ENCODE peak calls at places on chromosomes 5 and 9, in eight cellular contexts. One of them, this sample, is unnamed.

GRCh38 chr5:43646997-43647396 is 44.0 kb downstream of the NNT start:
- DNase-seq in K562: no peak
- DNase-seq in stomach: no peak
- DNase-seq in lower leg skin: no peak
- DNase-seq in suprapubic skin: no peak
- DNase-seq in body of pancreas: no peak
- DNase-seq in uterus: no peak
- DNase-seq in H54: no peak
- DNase-seq in this sample: no peak

GRCh38 chr5:54547711-54548250 is 30.2 kb downstream of the SNX18 start:
- DNase-seq in lower leg skin: peak
- DNase-seq in K562: no peak
- DNase-seq in stomach: no peak
- DNase-seq in uterus: peak
- DNase-seq in body of pancreas: no peak
- DNase-seq in H54: no peak
- DNase-seq in suprapubic skin: peak
- DNase-seq in this sample: no peak

GRCh38 chr5:164868761-164869160 is 1363.3 kb downstream of the MAT2B start:
- DNase-seq in H54: no peak
- DNase-seq in body of pancreas: no peak
- DNase-seq in suprapubic skin: no peak
- DNase-seq in K562: no peak
- DNase-seq in uterus: no peak
- DNase-seq in stomach: no peak
- DNase-seq in lower leg skin: no peak
- DNase-seq in this sample: no peak

GRCh38 chr5:5313081-5313736 is 109.3 kb upstream of the ICE1 start:
- DNase-seq in uterus: no peak
- DNase-seq in lower leg skin: no peak
- DNase-seq in K562: no peak
- DNase-seq in H54: no peak
- DNase-seq in suprapubic skin: no peak
- DNase-seq in stomach: no peak
- DNase-seq in body of pancreas: no peak
- DNase-seq in this sample: no peak

GRCh38 chr5:40521108-40521785 is 158.5 kb upstream of the PTGER4 start:
- DNase-seq in suprapubic skin: no peak
- DNase-seq in K562: no peak
- DNase-seq in stomach: no peak
- DNase-seq in body of pancreas: no peak
- DNase-seq in H54: no peak
- DNase-seq in lower leg skin: no peak
- DNase-seq in uterus: no peak
- DNase-seq in this sample: no peak

GRCh38 chr9:3455088-3455487 is 70.7 kb downstream of the RFX3 start:
- DNase-seq in K562: no peak
- DNase-seq in lower leg skin: no peak
- DNase-seq in suprapubic skin: no peak
- DNase-seq in stomach: no peak
- DNase-seq in body of pancreas: no peak
- DNase-seq in uterus: no peak
- DNase-seq in H54: no peak
- DNase-seq in this sample: no peak

GRCh38 chr9:33117306-33117705 is 40.8 kb upstream of the SMU1 start:
- DNase-seq in stomach: no peak
- DNase-seq in suprapubic skin: peak
- DNase-seq in H54: no peak
- DNase-seq in body of pancreas: no peak
- DNase-seq in uterus: no peak
- DNase-seq in lower leg skin: no peak
- DNase-seq in K562: no peak
- DNase-seq in this sample: no peak

GRCh38 chr9:99660191-99660636 is 161.5 kb upstream of the NR4A3 start:
- DNase-seq in suprapubic skin: no peak
- DNase-seq in H54: no peak
- DNase-seq in lower leg skin: no peak
- DNase-seq in K562: no peak
- DNase-seq in stomach: no peak
- DNase-seq in body of pancreas: no peak
- DNase-seq in uterus: no peak
- DNase-seq in this sample: no peak

GRCh38 chr5:177426566-177427210 is at the start of gene GRK6:
- DNase-seq in suprapubic skin: peak
- DNase-seq in body of pancreas: peak
- DNase-seq in uterus: peak
- DNase-seq in stomach: peak
- DNase-seq in lower leg skin: peak
- DNase-seq in H54: peak
- DNase-seq in K562: peak
- DNase-seq in this sample: peak

GRCh38 chr9:114371986-114372917 is 15.5 kb downstream of the AKNA start:
- DNase-seq in body of pancreas: no peak
- DNase-seq in stomach: no peak
- DNase-seq in lower leg skin: peak
- DNase-seq in suprapubic skin: no peak
- DNase-seq in uterus: peak
- DNase-seq in H54: no peak
- DNase-seq in K562: no peak
- DNase-seq in this sample: no peak

GRCh38 chr9:114958021-114958846 is 27.8 kb upstream of the TNFSF8 start:
- DNase-seq in uterus: no peak
- DNase-seq in suprapubic skin: peak
- DNase-seq in K562: no peak
- DNase-seq in stomach: no peak
- DNase-seq in lower leg skin: peak
- DNase-seq in body of pancreas: no peak
- DNase-seq in H54: no peak
- DNase-seq in this sample: no peak

GRCh38 chr5:160479926-160480325 is 58.3 kb downstream of the PTTG1 start:
- DNase-seq in body of pancreas: no peak
- DNase-seq in stomach: no peak
- DNase-seq in H54: peak
- DNase-seq in lower leg skin: no peak
- DNase-seq in suprapubic skin: no peak
- DNase-seq in K562: no peak
- DNase-seq in uterus: no peak
- DNase-seq in this sample: no peak

GRCh38 chr5:55344392-55344992 is 36.7 kb downstream of the MTREX start:
- DNase-seq in body of pancreas: peak
- DNase-seq in H54: no peak
- DNase-seq in uterus: peak
- DNase-seq in lower leg skin: no peak
- DNase-seq in stomach: peak
- DNase-seq in suprapubic skin: no peak
- DNase-seq in K562: peak
- DNase-seq in this sample: peak

GRCh38 chr9:91185193-91185886 is 176.4 kb downstream of the AUH start:
- DNase-seq in stomach: peak
- DNase-seq in H54: no peak
- DNase-seq in uterus: no peak
- DNase-seq in K562: no peak
- DNase-seq in lower leg skin: peak
- DNase-seq in suprapubic skin: peak
- DNase-seq in body of pancreas: no peak
- DNase-seq in this sample: no peak

GRCh38 chr9:109355564-109356297 is 34.9 kb upstream of the EPB41L4B start:
- DNase-seq in body of pancreas: no peak
- DNase-seq in lower leg skin: peak
- DNase-seq in uterus: no peak
- DNase-seq in suprapubic skin: no peak
- DNase-seq in K562: no peak
- DNase-seq in stomach: no peak
- DNase-seq in H54: no peak
- DNase-seq in this sample: no peak

GRCh38 chr5:143401846-143402463 is 1.5 kb downstream of the NR3C1 start:
- DNase-seq in H54: no peak
- DNase-seq in body of pancreas: no peak
- DNase-seq in lower leg skin: no peak
- DNase-seq in uterus: no peak
- DNase-seq in K562: no peak
- DNase-seq in stomach: no peak
- DNase-seq in suprapubic skin: no peak
- DNase-seq in this sample: peak

GRCh38 chr5:114010362-114010761 is 351.5 kb upstream of the KCNN2 start:
- DNase-seq in uterus: no peak
- DNase-seq in lower leg skin: no peak
- DNase-seq in body of pancreas: no peak
- DNase-seq in K562: no peak
- DNase-seq in suprapubic skin: no peak
- DNase-seq in stomach: no peak
- DNase-seq in H54: no peak
- DNase-seq in this sample: no peak

GRCh38 chr9:113501821-113502220 is 38.3 kb downstream of the RGS3 start:
- DNase-seq in H54: no peak
- DNase-seq in lower leg skin: no peak
- DNase-seq in suprapubic skin: no peak
- DNase-seq in body of pancreas: no peak
- DNase-seq in uterus: no peak
- DNase-seq in stomach: no peak
- DNase-seq in K562: no peak
- DNase-seq in this sample: no peak

GRCh38 chr5:113250341-113250953 is 184.3 kb downstream of the TSSK1B start:
- DNase-seq in body of pancreas: no peak
- DNase-seq in suprapubic skin: no peak
- DNase-seq in stomach: peak
- DNase-seq in K562: no peak
- DNase-seq in uterus: peak
- DNase-seq in lower leg skin: no peak
- DNase-seq in H54: no peak
- DNase-seq in this sample: no peak

GRCh38 chr9:2339416-2339815 is 282.2 kb upstream of the VLDLR start:
- DNase-seq in K562: no peak
- DNase-seq in stomach: no peak
- DNase-seq in H54: no peak
- DNase-seq in body of pancreas: no peak
- DNase-seq in uterus: no peak
- DNase-seq in suprapubic skin: no peak
- DNase-seq in lower leg skin: no peak
- DNase-seq in this sample: no peak

GRCh38 chr9:4144869-4145268 is 155.0 kb downstream of the GLIS3 start:
- DNase-seq in stomach: no peak
- DNase-seq in uterus: no peak
- DNase-seq in H54: no peak
- DNase-seq in lower leg skin: no peak
- DNase-seq in suprapubic skin: no peak
- DNase-seq in body of pancreas: no peak
- DNase-seq in K562: no peak
- DNase-seq in this sample: no peak

GRCh38 chr9:107284636-107285035 is 1.6 kb downstream of the RAD23B start:
- DNase-seq in K562: no peak
- DNase-seq in uterus: no peak
- DNase-seq in lower leg skin: no peak
- DNase-seq in body of pancreas: no peak
- DNase-seq in H54: no peak
- DNase-seq in stomach: no peak
- DNase-seq in suprapubic skin: no peak
- DNase-seq in this sample: peak

GRCh38 chr9:107282268-107282667 is 811 bp upstream of the RAD23B start:
- DNase-seq in body of pancreas: no peak
- DNase-seq in H54: no peak
- DNase-seq in lower leg skin: no peak
- DNase-seq in suprapubic skin: no peak
- DNase-seq in K562: no peak
- DNase-seq in stomach: no peak
- DNase-seq in uterus: no peak
- DNase-seq in this sample: no peak

GRCh38 chr9:107283621-107284616 is 840 bp downstream of the RAD23B start:
- DNase-seq in body of pancreas: peak
- DNase-seq in suprapubic skin: peak
- DNase-seq in uterus: peak
- DNase-seq in lower leg skin: peak
- DNase-seq in K562: peak
- DNase-seq in H54: peak
- DNase-seq in stomach: peak
- DNase-seq in this sample: peak

GRCh38 chr9:107281164-107281563 is 1.9 kb upstream of the RAD23B start:
- DNase-seq in suprapubic skin: no peak
- DNase-seq in stomach: no peak
- DNase-seq in H54: no peak
- DNase-seq in lower leg skin: no peak
- DNase-seq in K562: no peak
- DNase-seq in uterus: no peak
- DNase-seq in body of pancreas: no peak
- DNase-seq in this sample: no peak

GRCh38 chr9:107282759-107283620 is at the start of gene RAD23B:
- DNase-seq in uterus: peak
- DNase-seq in stomach: peak
- DNase-seq in K562: peak
- DNase-seq in lower leg skin: peak
- DNase-seq in suprapubic skin: peak
- DNase-seq in body of pancreas: peak
- DNase-seq in H54: peak
- DNase-seq in this sample: peak
- TF ChIP-seq POLR2A in uterus: peak
- TF ChIP-seq POLR2A in stomach: peak
- TF ChIP-seq POLR2A in K562: peak
- TF ChIP-seq POLR2A in lower leg skin: peak
- TF ChIP-seq POLR2A in suprapubic skin: peak
- TF ChIP-seq POLR2A in body of pancreas: peak
- TF ChIP-seq POLR2A in H54: peak
- TF ChIP-seq POLR2A in this sample: peak

DNA sequence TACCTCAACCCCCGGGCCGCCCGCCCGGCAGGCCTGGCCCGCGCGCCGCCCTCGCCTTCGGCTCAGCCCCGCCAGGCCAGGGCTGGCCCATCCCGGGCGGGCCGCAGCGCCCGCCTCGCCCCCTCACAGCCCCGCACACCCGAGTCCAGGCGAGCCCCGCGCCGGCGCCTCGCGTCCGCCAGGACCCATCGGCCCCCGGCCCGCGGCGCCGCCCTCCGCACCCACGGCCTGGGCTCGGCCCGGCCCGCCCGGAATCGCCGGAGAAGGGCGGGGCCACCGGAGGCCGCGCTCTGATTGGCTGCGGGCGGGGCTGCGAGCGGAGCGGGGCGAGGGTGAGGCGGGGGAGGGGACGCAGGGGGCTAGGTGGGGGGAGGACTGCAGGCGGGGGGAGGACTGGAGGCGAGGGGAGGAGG is 304 bp upstream of the UBTD2 start:
- DNase-seq in H54: peak
- DNase-seq in uterus: peak
- DNase-seq in K562: peak
- DNase-seq in body of pancreas: peak
- DNase-seq in suprapubic skin: peak
- DNase-seq in lower leg skin: peak
- DNase-seq in stomach: peak
- DNase-seq in this sample: peak
- TF ChIP-seq POLR2A in H54: peak
- TF ChIP-seq POLR2A in uterus: peak
- TF ChIP-seq POLR2A in K562: no peak
- TF ChIP-seq POLR2A in body of pancreas: no peak
- TF ChIP-seq POLR2A in suprapubic skin: peak
- TF ChIP-seq POLR2A in lower leg skin: no peak
- TF ChIP-seq POLR2A in stomach: no peak
- TF ChIP-seq POLR2A in this sample: no peak

GRCh38 chr5:6615416-6615815 is 17.4 kb downstream of the NSUN2 start:
- DNase-seq in stomach: no peak
- DNase-seq in body of pancreas: no peak
- DNase-seq in uterus: no peak
- DNase-seq in K562: no peak
- DNase-seq in suprapubic skin: no peak
- DNase-seq in lower leg skin: no peak
- DNase-seq in H54: no peak
- DNase-seq in this sample: no peak
- TF ChIP-seq POLR2A in stomach: no peak
- TF ChIP-seq POLR2A in body of pancreas: no peak
- TF ChIP-seq POLR2A in uterus: no peak
- TF ChIP-seq POLR2A in K562: no peak
- TF ChIP-seq POLR2A in suprapubic skin: no peak
- TF ChIP-seq POLR2A in lower leg skin: no peak
- TF ChIP-seq POLR2A in H54: no peak
- TF ChIP-seq POLR2A in this sample: no peak

GRCh38 chr5:470961-471749 is 28.2 kb downstream of the EXOC3 start:
- DNase-seq in H54: no peak
- DNase-seq in uterus: no peak
- DNase-seq in stomach: no peak
- DNase-seq in lower leg skin: peak
- DNase-seq in body of pancreas: no peak
- DNase-seq in suprapubic skin: peak
- DNase-seq in K562: no peak
- DNase-seq in this sample: no peak
- TF ChIP-seq POLR2A in H54: no peak
- TF ChIP-seq POLR2A in uterus: no peak
- TF ChIP-seq POLR2A in stomach: no peak
- TF ChIP-seq POLR2A in lower leg skin: no peak
- TF ChIP-seq POLR2A in body of pancreas: no peak
- TF ChIP-seq POLR2A in suprapubic skin: no peak
- TF ChIP-seq POLR2A in K562: no peak
- TF ChIP-seq POLR2A in this sample: no peak

This sample was measured in erythroblast.